ENCODE peak calls at places on chromosomes 3 and 15, in eight cellular contexts. R is GM12878, H is Panc1, O is HCT116, J is GM23338, U is HepG2, M is upper lobe of left lung, N is K562. V is an unnamed sample. For H3K4me1, the result is how much of the 10 kb centered on the place peaks cover.

GRCh38 chr3:186965141-186965879 is 35.0 kb downstream of the ST6GAL1 start:
- ATAC-seq in R (peak), H (no peak), O (no peak), J (peak), U (no peak), M (no peak), N (no peak), V (no peak)

GRCh38 chr3:61068084-61068483 is 183.2 kb downstream of the FHIT start:
- ATAC-seq in R (no peak), H (no peak), O (no peak), J (no peak), U (no peak), M (no peak), N (no peak), V (no peak)

GRCh38 chr3:52554026-52554755 is 17.8 kb downstream of the UQCC5 start:
- ATAC-seq in R (no peak), H (no peak), O (no peak), J (no peak), U (no peak), M (no peak), N (no peak), V (no peak)

GRCh38 chr15:24878153-24878552 is 76.6 kb upstream of the SNRPN start:
- ATAC-seq in R (no peak), H (no peak), O (no peak), J (peak), U (peak), M (peak), N (peak), V (peak)

GRCh38 chr3:177199206-177199765 is 2.0 kb upstream of the TBL1XR1 start:
- ATAC-seq in R (no peak), H (peak), O (no peak), J (no peak), U (no peak), M (no peak), N (no peak), V (no peak)

GRCh38 chr3:66261318-66261717 is 40.5 kb downstream of the SLC25A26 start:
- ATAC-seq in R (no peak), H (no peak), O (no peak), J (no peak), U (no peak), M (no peak), N (no peak), V (no peak)

GRCh38 chr3:54094926-54095325 is 27.4 kb upstream of the CACNA2D3 start:
- ATAC-seq in R (no peak), H (no peak), O (no peak), J (no peak), U (no peak), M (no peak), N (no peak), V (no peak)

GRCh38 chr3:184620101-184620798 is 58.7 kb downstream of the EPHB3 start:
- ATAC-seq in R (no peak), H (peak), O (no peak), J (no peak), U (no peak), M (no peak), N (no peak), V (no peak)

GRCh38 chr3:33993631-33994030 is 195.2 kb downstream of the PDCD6IP start:
- ATAC-seq in R (no peak), H (no peak), O (no peak), J (no peak), U (no peak), M (no peak), N (no peak), V (no peak)

GRCh38 chr3:59460068-59460467 is 410.2 kb upstream of the CFAP20DC start:
- ATAC-seq in R (no peak), H (no peak), O (no peak), J (no peak), U (no peak), M (no peak), N (no peak), V (no peak)

GRCh38 chr3:71109241-71109976 is 474.1 kb downstream of the FOXP1 start:
- ATAC-seq in R (no peak), H (no peak), O (no peak), J (no peak), U (no peak), M (no peak), N (no peak), V (peak)

GRCh38 chr3:154795582-154795981 is 284.5 kb upstream of the MME start:
- ATAC-seq in R (no peak), H (no peak), O (no peak), J (no peak), U (no peak), M (peak), N (no peak), V (peak)

GRCh38 chr15:74680461-74680860 is 15.4 kb downstream of the EDC3 start:
- ATAC-seq in R (no peak), H (no peak), O (no peak), J (no peak), U (no peak), M (no peak), N (no peak), V (no peak)

GRCh38 chr3:116037954-116038911 is 407.1 kb downstream of the LSAMP start:
- ATAC-seq in R (peak), H (no peak), O (no peak), J (no peak), U (no peak), M (peak), N (peak), V (no peak)

GRCh38 chr15:64503197-64503596 is 42.8 kb downstream of the ZNF609 start:
- ATAC-seq in R (no peak), H (no peak), O (no peak), J (peak), U (no peak), M (peak), N (no peak), V (peak)
- TF ChIP-seq POLR2AphosphoS5 in R (no peak), H (no peak), O (no peak), J (no peak), U (no peak), M (no peak), N (no peak), V (no peak)

GRCh38 chr3:146882206-146882605 is 277.1 kb upstream of the PLSCR5 start:
- ATAC-seq in R (no peak), H (no peak), O (no peak), J (no peak), U (no peak), M (no peak), N (no peak), V (no peak)

GRCh38 chr3:146883292-146883691 is 278.1 kb upstream of the PLSCR5 start:
- ATAC-seq in R (no peak), H (no peak), O (no peak), J (peak), U (no peak), M (no peak), N (no peak), V (no peak)

GRCh38 chr3:146884291-146884690 is 279.1 kb upstream of the PLSCR5 start:
- ATAC-seq in R (no peak), H (no peak), O (no peak), J (no peak), U (no peak), M (no peak), N (no peak), V (no peak)

DNA sequence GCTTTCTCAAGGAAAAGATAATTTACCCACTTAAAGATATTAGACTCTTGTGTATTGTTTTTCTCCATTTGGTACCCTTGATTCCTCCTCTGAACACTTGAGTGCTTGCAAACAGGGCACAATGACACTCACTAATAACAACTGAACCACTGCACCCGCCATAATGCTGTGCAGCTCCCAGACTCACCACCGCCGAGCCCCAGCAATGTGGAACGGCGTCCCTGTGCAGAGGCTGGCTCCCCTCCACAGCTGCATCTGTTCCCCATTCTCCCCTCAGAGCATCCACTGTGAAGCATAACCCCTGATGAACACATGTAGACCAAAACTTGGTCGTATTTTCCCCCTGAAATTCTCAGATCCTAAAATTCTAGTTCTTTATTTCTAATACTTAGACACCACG is 276.2 kb upstream of the PLSCR5 start:
- ATAC-seq in R (no peak), H (no peak), O (no peak), J (no peak), U (no peak), M (no peak), N (no peak), V (no peak)
- H3K4me1 ChIP-seq in R (under half), H (under half), O (under half), J (under half), U (under half), M (under half), N (under half), V (under half)

DNA sequence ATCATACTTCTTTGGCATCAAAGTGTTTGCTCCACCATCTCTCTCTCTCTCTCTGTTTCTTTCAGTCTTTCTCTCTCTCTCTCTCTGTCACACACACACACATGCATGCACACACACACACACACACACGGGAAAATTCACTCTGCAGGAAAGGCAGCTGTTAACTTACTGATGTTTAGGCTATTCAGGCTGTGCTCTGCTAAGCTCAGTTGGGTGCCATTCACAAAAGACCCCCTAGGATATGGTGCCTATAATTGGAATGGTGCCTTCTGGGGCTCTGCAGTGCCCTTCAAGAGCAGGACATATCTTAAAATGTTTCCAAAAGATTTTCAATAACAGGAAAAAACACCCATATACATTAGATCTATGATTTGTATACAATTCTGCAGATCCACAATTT is 78.2 kb downstream of the KCNH8 start:
- ATAC-seq in R (no peak), H (no peak), O (no peak), J (peak), U (no peak), M (no peak), N (no peak), V (no peak)
- TF ChIP-seq POLR2AphosphoS5 in R (no peak), H (no peak), O (no peak), J (no peak), U (no peak), M (no peak), N (no peak), V (no peak)

GRCh38 chr3:100006570-100007271 is 107.6 kb downstream of the FILIP1L start:
- ATAC-seq in R (no peak), H (peak), O (no peak), J (no peak), U (no peak), M (no peak), N (no peak), V (no peak)
- H3K4me1 ChIP-seq in R (under half), H (under half), O (under half), J (under half), U (under half), M (under half), N (under half), V (under half)